ENCODE peak calls at places on chromosomes 11 and 22, in seven cellular contexts. L is A673, Z is stomach, B is ovary, J is A549, I is body of pancreas, A is transverse colon. X is an unnamed sample.

GRCh38 chr11:27255447-27255828 is 107.6 kb downstream of the CCDC34 start:
- DNase-seq in I (no peak), A (no peak), J (no peak), Z (no peak), B (no peak), L (no peak), X (no peak)

GRCh38 chr11:83689062-83689461 is 402.9 kb upstream of the CCDC90B start:
- DNase-seq in J (no peak), L (peak; percentile 64), A (no peak), I (no peak), Z (no peak), B (no peak), X (no peak)

GRCh38 chr11:111449696-111450479 is 62.3 kb downstream of the BTG4 start:
- DNase-seq in J (no peak), B (no peak), Z (no peak), I (no peak), A (no peak), L (no peak), X (no peak)

GRCh38 chr11:131897976-131898375 is 527.6 kb downstream of the NTM start:
- DNase-seq in I (no peak), J (no peak), L (no peak), A (no peak), B (no peak), Z (no peak), X (no peak)

GRCh38 chr11:114477946-114478537 is 38.8 kb downstream of the REXO2 start:
- DNase-seq in B (no peak), L (no peak), Z (no peak), J (no peak), A (no peak), I (no peak), X (no peak)

GRCh38 chr22:36470994-36471331 is 10.5 kb downstream of the TXN2 start:
- DNase-seq in J (no peak), Z (no peak), A (no peak), B (no peak), L (no peak), I (no peak), X (no peak)

GRCh38 chr22:29520851-29521250 is 32.7 kb downstream of the THOC5 start:
- DNase-seq in I (no peak), L (no peak), B (no peak), Z (no peak), A (no peak), J (peak; percentile 14), X (no peak)

GRCh38 chr11:68948496-68948895 is 32.3 kb downstream of the MRGPRD start:
- DNase-seq in J (no peak), I (no peak), B (no peak), Z (no peak), A (no peak), L (no peak), X (no peak)

GRCh38 chr11:88421530-88421929 is 84.0 kb upstream of the CTSC start:
- DNase-seq in B (no peak), A (no peak), J (no peak), Z (no peak), I (peak; percentile 42), L (peak; percentile 66), X (no peak)

GRCh38 chr22:50189849-50190181 is 4.1 kb downstream of the TRABD start:
- DNase-seq in A (peak; percentile 47), J (no peak), B (no peak), Z (no peak), I (no peak), L (no peak), X (no peak)

GRCh38 chr11:69691449-69691848 is 12.4 kb downstream of the FGF19 start:
- DNase-seq in I (no peak), Z (no peak), J (peak; percentile 49), L (no peak), B (no peak), A (no peak), X (no peak)

GRCh38 chr11:11426226-11426915 is 73.3 kb upstream of the CSNK2A3 start:
- DNase-seq in B (no peak), L (no peak), I (no peak), Z (no peak), J (no peak), A (no peak), X (no peak)

GRCh38 chr11:69635804-69636511 is 5.0 kb upstream of the CCND1 start:
- DNase-seq in Z (no peak), A (no peak), J (no peak), L (no peak), B (no peak), I (no peak), X (no peak)

GRCh38 chr11:71076021-71076420 is 176.4 kb downstream of the SHANK2 start:
- DNase-seq in I (no peak), Z (no peak), L (no peak), A (no peak), J (no peak), B (no peak), X (no peak)

GRCh38 chr11:9568854-9569587 is 4.4 kb upstream of the WEE1 start:
- DNase-seq in J (peak; percentile 90), Z (peak; percentile 83), B (peak; percentile 46), L (peak; percentile 67), I (peak; percentile 89), A (peak; percentile 86), X (peak; percentile 77)

GRCh38 chr11:116481126-116481644 is 291.6 kb downstream of the BUD13 start:
- DNase-seq in B (no peak), L (no peak), A (no peak), Z (no peak), I (no peak), J (no peak), X (no peak)

GRCh38 chr22:50715776-50716175 is 22.2 kb upstream of the ACR start:
- DNase-seq in A (no peak), L (no peak), B (no peak), Z (no peak), J (no peak), I (no peak), X (no peak)

GRCh38 chr22:37990862-37991261 is 6.5 kb upstream of the SOX10 start:
- DNase-seq in A (no peak), B (no peak), Z (no peak), J (no peak), I (no peak), L (no peak), X (no peak)

GRCh38 chr22:35376728-35377472 is 4.0 kb upstream of the HMOX1 start:
- DNase-seq in A (peak; percentile 94), L (peak; percentile 97), Z (peak; percentile 91), I (peak; percentile 98), J (peak; percentile 96), B (peak; percentile 97), X (peak; percentile 95)

GRCh38 chr11:86062719-86063118 is 6.2 kb downstream of the PICALM start:
- DNase-seq in I (no peak), A (no peak), Z (no peak), J (no peak), B (no peak), L (peak; percentile 92), X (no peak)

DNA sequence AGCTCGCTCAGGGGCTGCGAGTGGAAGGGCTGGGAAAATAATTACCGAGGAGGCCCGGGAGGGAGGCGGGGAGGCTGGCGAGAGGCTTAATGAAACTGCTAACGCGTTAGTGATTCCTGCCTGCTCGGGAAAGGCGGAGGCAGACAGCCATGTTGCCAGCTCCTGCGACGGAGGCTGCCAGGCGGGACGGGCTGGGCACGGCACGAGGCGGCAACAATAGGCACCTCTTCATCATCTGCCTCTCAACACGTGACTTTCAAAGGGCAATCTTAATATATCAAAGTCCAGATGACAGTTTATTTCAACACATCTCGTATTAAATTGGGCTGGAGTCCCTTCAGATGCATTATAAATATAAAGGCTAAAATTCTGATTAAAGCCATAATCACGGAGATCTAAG is 68.0 kb upstream of the TCF20 start:
- DNase-seq in Z (no peak), J (no peak), I (no peak), L (no peak), B (no peak), A (peak; percentile 65), X (no peak)
- H3K4me3 ChIP-seq in Z (no peak overlapping the region), J (no peak overlapping the region), I (no peak overlapping the region), L (no peak overlapping the region), B (no peak overlapping the region), A (no peak overlapping the region), X (peak overlapping the region; percentile 42)

GRCh38 chr22:48121984-48122383 is 1359.5 kb downstream of the TBC1D22A start:
- DNase-seq in A (no peak), J (no peak), Z (no peak), B (no peak), I (no peak), L (no peak), X (no peak)
- TF ChIP-seq CTCF in A (no peak), J (no peak), Z (no peak), B (no peak), I (no peak), L (no peak), X (no peak)

GRCh38 chr11:20043992-20044391 is 116.3 kb downstream of the DBX1 start:
- DNase-seq in A (no peak), I (no peak), Z (no peak), B (no peak), J (no peak), L (no peak), X (no peak)
- H3K4me1 ChIP-seq in A (no peaks in the 10 kb centered on the region), I (peaks cover 56% of the 10 kb centered on the region), Z (peaks cover 13% of the 10 kb centered on the region), B (peaks cover 3% of the 10 kb centered on the region), J (peaks cover 34% of the 10 kb centered on the region), L (no peaks in the 10 kb centered on the region), X (no peaks in the 10 kb centered on the region)

GRCh38 chr11:61448552-61448927 is 18.6 kb downstream of the SDHAF2 start:
- DNase-seq in A (no peak), Z (no peak), B (no peak), I (no peak), J (no peak), L (no peak), X (no peak)
- H3K4me3 ChIP-seq in A (no peak overlapping the region), Z (no peak overlapping the region), B (no peak overlapping the region), I (no peak overlapping the region), J (no peak overlapping the region), L (no peak overlapping the region), X (no peak overlapping the region)

GRCh38 chr11:13462311-13462927 is 603 bp downstream of the BTBD10 start:
- DNase-seq in I (peak; percentile 45), B (peak; percentile 33), A (peak; percentile 78), Z (peak; percentile 43), J (peak; percentile 58), L (peak; percentile 68), X (peak; percentile 84)

GRCh38 chr11:13462928-13463778 is at the start of gene BTBD10:
- DNase-seq in L (peak; percentile 96), J (peak; percentile 95), A (peak; percentile 95), Z (peak; percentile 94), I (peak; percentile 95), B (peak; percentile 94), X (peak; percentile 91)

GRCh38 chr11:13468750-13469149 is 5.7 kb upstream of the BTBD10 start:
- DNase-seq in A (no peak), J (no peak), Z (no peak), L (no peak), I (no peak), B (no peak), X (no peak)

GRCh38 chr11:13463779-13464290 is 813 bp upstream of the BTBD10 start:
- DNase-seq in L (peak; percentile 28), J (no peak), Z (no peak), I (no peak), B (no peak), A (no peak), X (no peak)

DNA sequence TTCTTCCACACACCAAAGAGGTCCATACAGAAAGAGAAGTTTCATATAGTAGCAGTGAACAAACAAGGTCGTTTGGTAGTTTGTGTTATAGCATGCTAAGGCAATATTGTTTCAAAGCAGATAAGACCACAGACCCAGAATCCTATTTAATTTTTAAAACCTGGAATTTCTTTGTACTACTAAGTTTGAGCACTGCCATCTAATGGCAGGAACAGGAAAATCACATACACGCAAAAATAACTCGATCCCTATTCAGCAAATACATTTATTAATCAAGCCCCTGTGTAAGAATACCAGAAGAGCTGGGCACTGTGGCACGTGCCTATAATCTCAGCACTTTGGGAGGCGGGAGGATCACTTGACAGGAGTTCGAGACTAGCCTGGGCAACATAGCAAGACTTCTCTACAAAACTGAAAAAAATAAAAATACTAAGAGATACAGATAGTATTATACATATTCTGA is 2.9 kb upstream of the BTBD10 start:
- DNase-seq in L (peak; percentile 79), I (peak; percentile 36), A (no peak), B (no peak), J (peak; percentile 54), Z (no peak), X (no peak)
- TF ChIP-seq CTCF in L (peak; percentile 67), I (peak; percentile 52), A (peak; percentile 56), B (no peak), J (peak; percentile 74), Z (peak; percentile 57), X (peak; percentile 58)